ENCODE peak calls at places on chromosomes 5 and 9, in five cellular contexts. K, P, M, F and W are unnamed samples.

GRCh38 chr9:96061293-96061987 is 185.9 kb downstream of the ERCC6L2 start:
- DNase-seq in M (no peak), F (peak), K (peak), P (no peak), W (peak)

GRCh38 chr9:134928796-134929559 is 11.3 kb upstream of the FCN1 start:
- DNase-seq in M (peak), P (no peak), F (no peak), K (no peak), W (no peak)

GRCh38 chr5:103410174-103410573 is 151.6 kb downstream of the MACIR start:
- DNase-seq in P (no peak), M (no peak), K (no peak), F (no peak), W (no peak)

GRCh38 chr5:17190242-17190778 is 27.1 kb upstream of the BASP1 start:
- DNase-seq in M (no peak), P (peak), K (no peak), F (no peak), W (no peak)

GRCh38 chr5:84088996-84089395 is 295.7 kb downstream of the EDIL3 start:
- DNase-seq in M (no peak), P (no peak), K (no peak), F (peak), W (no peak)

GRCh38 chr9:80605129-80605528 is 1033.4 kb downstream of the TLE4 start:
- DNase-seq in P (peak), F (no peak), M (no peak), K (no peak), W (no peak)

GRCh38 chr5:3593771-3594513 is 1.7 kb upstream of the IRX1 start:
- DNase-seq in F (no peak), P (no peak), M (no peak), K (no peak), W (no peak)

GRCh38 chr5:167626341-167627118 is 664.9 kb upstream of the WWC1 start:
- DNase-seq in K (no peak), M (no peak), F (no peak), P (no peak), W (no peak)

GRCh38 chr9:133913571-133914369 is 78.4 kb downstream of the VAV2 start:
- DNase-seq in K (no peak), F (no peak), M (no peak), P (no peak), W (no peak)

GRCh38 chr9:35789541-35789940 is 1.9 kb upstream of the NPR2 start:
- DNase-seq in M (no peak), K (no peak), F (no peak), P (no peak), W (no peak)

GRCh38 chr9:122192914-122193525 is 33.3 kb downstream of the MORN5 start:
- DNase-seq in P (no peak), F (no peak), K (no peak), M (no peak), W (no peak)

GRCh38 chr9:95507456-95508241 is 9.1 kb downstream of the PTCH1 start:
- DNase-seq in P (peak), F (peak), K (peak), M (peak), W (peak)

GRCh38 chr5:96662725-96663513 is 743 bp downstream of the CAST start:
- DNase-seq in F (peak), M (peak), K (peak), P (peak), W (peak)

GRCh38 chr5:17061973-17062470 is 125.9 kb upstream of the MYO10 start:
- DNase-seq in M (no peak), P (no peak), F (no peak), K (no peak), W (no peak)

GRCh38 chr5:145797336-145797735 is 37.8 kb downstream of the PRELID2 start:
- DNase-seq in F (no peak), M (no peak), P (no peak), K (no peak), W (no peak)

GRCh38 chr9:89319015-89319905 is 960 bp downstream of the SECISBP2 start:
- DNase-seq in K (no peak), M (no peak), P (no peak), F (no peak), W (no peak)

GRCh38 chr5:91352831-91353695 is 30.1 kb downstream of the ARRDC3 start:
- DNase-seq in K (no peak), M (no peak), P (no peak), F (peak), W (no peak)

GRCh38 chr5:26553079-26553478 is 485.3 kb downstream of the CDH9 start:
- DNase-seq in P (peak), K (no peak), M (no peak), F (peak), W (peak)

GRCh38 chr9:20552874-20553624 is 69.2 kb downstream of the MLLT3 start:
- DNase-seq in M (no peak), K (no peak), P (peak), F (no peak), W (no peak)

GRCh38 chr5:107917983-107918382 is 247.2 kb upstream of the EFNA5 start:
- DNase-seq in F (no peak), M (no peak), K (no peak), P (no peak), W (peak)

GRCh38 chr5:61275841-61276240 is 56.2 kb upstream of the ZSWIM6 start:
- DNase-seq in F (no peak), K (no peak), P (no peak), M (peak), W (peak)

GRCh38 chr9:124505006-124505900 is 1.9 kb downstream of the NR5A1 start:
- DNase-seq in F (no peak), K (no peak), M (no peak), P (no peak), W (no peak)

GRCh38 chr9:124502711-124503702 is 4.2 kb downstream of the NR5A1 start:
- DNase-seq in F (no peak), K (no peak), P (no peak), M (no peak), W (no peak)

GRCh38 chr9:124505901-124506346 is 1.3 kb downstream of the NR5A1 start:
- DNase-seq in F (no peak), K (no peak), M (no peak), P (no peak), W (no peak)

GRCh38 chr9:124504530-124505005 is 2.6 kb downstream of the NR5A1 start:
- DNase-seq in P (no peak), M (no peak), K (no peak), F (no peak), W (no peak)

GRCh38 chr9:124503713-124504529 is 3.3 kb downstream of the NR5A1 start:
- DNase-seq in M (no peak), F (no peak), P (no peak), K (no peak), W (no peak)
- H3K4me3 ChIP-seq in M (peak), F (no peak), P (no peak), K (peak), W (peak)

DNA sequence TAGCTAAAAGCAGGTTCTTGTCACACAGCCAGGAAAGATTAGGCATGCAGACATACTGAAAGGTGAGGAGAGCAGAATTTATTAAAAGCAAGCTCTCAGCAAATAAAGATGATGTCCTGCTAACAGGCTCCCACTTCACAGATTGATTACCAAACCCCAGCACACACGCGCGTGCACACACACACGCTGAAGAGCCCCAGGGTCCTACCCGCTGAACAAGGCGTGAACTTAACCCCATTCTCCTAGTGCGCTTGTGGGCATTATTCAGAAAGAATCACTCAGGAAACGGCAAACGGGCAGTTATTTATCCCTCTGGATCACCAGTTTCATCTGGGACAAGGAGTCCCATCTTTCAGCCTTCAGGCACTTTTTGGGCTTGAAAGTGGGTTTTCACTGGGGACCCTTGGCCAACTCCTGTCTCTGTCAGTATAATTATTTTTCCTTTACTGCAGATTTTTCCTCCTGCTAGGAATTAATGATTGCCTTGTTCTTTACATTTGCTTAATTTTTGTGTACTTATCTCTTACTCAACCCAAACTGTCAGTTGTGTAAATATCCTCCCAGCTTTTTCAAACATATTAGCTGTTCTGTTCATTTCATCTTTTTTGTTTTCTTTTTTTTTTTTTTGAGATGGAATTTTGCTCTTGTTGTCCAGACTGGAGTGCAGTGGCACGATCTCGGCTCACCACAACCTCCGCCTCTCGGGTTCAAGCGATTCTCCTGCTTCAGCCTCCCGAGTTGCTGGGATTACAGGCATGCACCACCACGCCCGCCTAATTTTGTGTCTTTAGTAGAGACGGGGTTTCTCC is 92.6 kb downstream of the RIC1 start:
- DNase-seq in P (no peak), K (no peak), M (no peak), F (no peak), W (no peak)
- H3K4me3 ChIP-seq in P (no peak), K (no peak), M (no peak), F (no peak), W (no peak)

GRCh38 chr9:79255681-79256080 is 316.1 kb upstream of the TLE4 start:
- DNase-seq in M (no peak), K (no peak), P (no peak), F (no peak), W (no peak)

GRCh38 chr9:79254900-79255651 is 316.7 kb upstream of the TLE4 start:
- DNase-seq in M (no peak), P (no peak), K (no peak), F (no peak), W (no peak)

GRCh38 chr9:79257671-79258410 is 313.9 kb upstream of the TLE4 start:
- DNase-seq in P (no peak), F (peak), K (no peak), M (no peak), W (no peak)

GRCh38 chr9:79257215-79257614 is 314.6 kb upstream of the TLE4 start:
- DNase-seq in F (no peak), P (no peak), K (no peak), M (no peak), W (peak)

GRCh38 chr9:79256691-79257213 is 315.0 kb upstream of the TLE4 start:
- DNase-seq in F (peak), K (no peak), P (no peak), M (no peak), W (peak)
- H3K4me3 ChIP-seq in F (peak), K (no peak), P (no peak), M (peak), W (peak)

DNA sequence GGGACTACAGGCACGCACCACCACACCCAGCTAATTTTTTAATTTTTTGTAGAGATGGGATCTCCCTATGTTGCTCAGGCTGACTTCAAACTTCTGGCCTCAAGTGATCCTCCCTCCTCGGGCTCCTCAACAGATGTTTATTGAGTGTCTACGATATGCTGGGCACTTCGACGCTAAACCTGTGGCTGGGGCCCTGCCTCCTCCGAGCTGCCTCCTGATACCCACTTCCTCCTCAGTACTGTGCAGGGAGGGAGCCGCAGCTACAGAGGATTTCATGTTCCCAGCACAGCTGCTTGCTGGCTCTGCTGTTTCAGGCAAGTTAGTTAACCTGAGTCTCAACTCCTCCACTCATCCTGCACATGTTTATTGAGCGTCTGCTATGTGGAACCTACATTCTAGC is 9.6 kb downstream of the AIF1L start:
- DNase-seq in P (no peak), M (no peak), F (no peak), K (no peak), W (no peak)
- H3K4me3 ChIP-seq in P (no peak), M (no peak), F (no peak), K (no peak), W (no peak)

DNA sequence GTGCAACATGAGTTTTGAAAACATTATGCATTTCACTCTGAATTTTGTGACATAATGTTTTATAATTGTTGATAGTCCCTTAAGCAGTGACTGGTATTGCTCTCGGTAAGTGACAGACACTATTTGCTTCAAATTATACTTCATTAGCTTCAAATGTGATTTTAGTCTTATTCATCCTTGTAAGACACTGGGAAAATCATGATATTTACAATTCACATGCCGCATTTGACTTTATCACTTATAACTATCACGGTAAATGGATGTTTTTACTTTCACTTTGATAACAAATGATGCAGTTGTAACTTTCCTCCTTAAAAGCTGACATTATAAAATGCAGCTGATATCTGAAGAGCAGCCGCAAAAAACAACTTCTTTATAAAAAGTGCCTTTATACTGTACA is 44.1 kb upstream of the ITGA2 start:
- DNase-seq in K (no peak), M (no peak), F (no peak), P (no peak), W (no peak)
- H3K4me3 ChIP-seq in K (peak), M (peak), F (peak), P (peak), W (peak)